ENCODE peak calls at places on chromosome 16, in six cellular contexts. P is HuH-7.5, Q is AG04450, W is PC-3, B is esophagus squamous epithelium, S is NAMALWA. G is an unnamed sample.

GRCh38 chr16:85554791-85555548 is 58.2 kb upstream of the GSE1 start:
- DNase-seq in P (peak; percentile 89), Q (no peak), W (peak; percentile 21), B (no peak), S (peak; percentile 66), G (peak; percentile 64)

GRCh38 chr16:22373662-22374310 is 633 bp downstream of the CDR2 start:
- DNase-seq in P (no peak), Q (no peak), W (no peak), B (no peak), S (peak; percentile 47), G (peak; percentile 36)

GRCh38 chr16:29663020-29663828 is at the start of gene SPN:
- DNase-seq in P (no peak), Q (no peak), W (no peak), B (no peak), S (peak; percentile 63), G (no peak)

GRCh38 chr16:67216612-67217490 is 10.1 kb upstream of the TMEM208 start:
- DNase-seq in P (no peak), Q (no peak), W (no peak), B (no peak), S (no peak), G (peak; percentile 55)

GRCh38 chr16:20614201-20615141 is 38.3 kb upstream of the ACSM2B start:
- DNase-seq in P (no peak), Q (no peak), W (no peak), B (no peak), S (no peak), G (no peak)

GRCh38 chr16:76527244-76527643 is 250.0 kb downstream of the CNTNAP4 start:
- DNase-seq in P (no peak), Q (no peak), W (no peak), B (no peak), S (no peak), G (no peak)

GRCh38 chr16:47143329-47143676 is 442 bp downstream of the NETO2 start:
- DNase-seq in P (peak; percentile 54), Q (no peak), W (peak; percentile 74), B (no peak), S (no peak), G (peak; percentile 79)

GRCh38 chr16:11857161-11857560 is 5.8 kb upstream of the RSL1D1 start:
- DNase-seq in P (no peak), Q (no peak), W (peak; percentile 24), B (no peak), S (no peak), G (no peak)

GRCh38 chr16:64782484-64782883 is 339.4 kb downstream of the CDH11 start:
- DNase-seq in P (no peak), Q (no peak), W (no peak), B (no peak), S (no peak), G (no peak)

GRCh38 chr16:58510776-58511628 is 4.3 kb upstream of the SETD6 start:
- DNase-seq in P (no peak), Q (no peak), W (no peak), B (no peak), S (no peak), G (no peak)